ENCODE peak calls at places on chromosome 9, in ten cellular contexts. One of them, this sample, is unnamed.
A peak's percentile ranks its signal among the peaks of the same experiment; 100 is the strongest.

GRCh38 chr9:18438300-18438925 is 35.5 kb upstream of the ADAMTSL1 start:
- DNase-seq in uterus: peak; percentile 66
- DNase-seq in GM12864: no peak
- DNase-seq in ovary: peak; percentile 57
- DNase-seq in WTC11: peak; percentile 52
- DNase-seq in natural killer cell: no peak
- DNase-seq in endothelial cell: peak; percentile 22
- DNase-seq in RWPE1: no peak
- DNase-seq in cardiac fibroblast: peak; percentile 53
- DNase-seq in CD8-positive, alpha-beta T cell: no peak
- DNase-seq in this sample: no peak

GRCh38 chr9:122350577-122351355 is 20.1 kb upstream of the PTGS1 start:
- DNase-seq in cardiac fibroblast: peak; percentile 75
- DNase-seq in uterus: peak; percentile 80
- DNase-seq in endothelial cell: peak; percentile 92
- DNase-seq in ovary: peak; percentile 69
- DNase-seq in WTC11: peak; percentile 90
- DNase-seq in GM12864: no peak
- DNase-seq in natural killer cell: peak; percentile 78
- DNase-seq in CD8-positive, alpha-beta T cell: peak; percentile 73
- DNase-seq in RWPE1: peak; percentile 95
- DNase-seq in this sample: peak; percentile 95

GRCh38 chr9:131669234-131670172 is 70.4 kb downstream of the RAPGEF1 start:
- DNase-seq in uterus: no peak
- DNase-seq in endothelial cell: no peak
- DNase-seq in CD8-positive, alpha-beta T cell: no peak
- DNase-seq in WTC11: no peak
- DNase-seq in ovary: no peak
- DNase-seq in RWPE1: no peak
- DNase-seq in natural killer cell: no peak
- DNase-seq in GM12864: no peak
- DNase-seq in cardiac fibroblast: no peak
- DNase-seq in this sample: no peak

GRCh38 chr9:131736440-131736839 is 3.4 kb downstream of the RAPGEF1 start:
- DNase-seq in CD8-positive, alpha-beta T cell: no peak
- DNase-seq in endothelial cell: no peak
- DNase-seq in cardiac fibroblast: no peak
- DNase-seq in WTC11: no peak
- DNase-seq in RWPE1: no peak
- DNase-seq in natural killer cell: no peak
- DNase-seq in ovary: no peak
- DNase-seq in GM12864: no peak
- DNase-seq in uterus: no peak
- DNase-seq in this sample: no peak

GRCh38 chr9:27445057-27445990 is 78.8 kb upstream of the IFNK start:
- DNase-seq in ovary: no peak
- DNase-seq in CD8-positive, alpha-beta T cell: no peak
- DNase-seq in endothelial cell: no peak
- DNase-seq in natural killer cell: no peak
- DNase-seq in cardiac fibroblast: no peak
- DNase-seq in uterus: no peak
- DNase-seq in RWPE1: no peak
- DNase-seq in WTC11: no peak
- DNase-seq in GM12864: no peak
- DNase-seq in this sample: no peak

GRCh38 chr9:133252301-133252776 is 22.7 kb downstream of the ABO start:
- DNase-seq in uterus: peak; percentile 13
- DNase-seq in GM12864: no peak
- DNase-seq in RWPE1: peak; percentile 34
- DNase-seq in cardiac fibroblast: no peak
- DNase-seq in natural killer cell: no peak
- DNase-seq in CD8-positive, alpha-beta T cell: no peak
- DNase-seq in ovary: no peak
- DNase-seq in WTC11: no peak
- DNase-seq in endothelial cell: no peak
- DNase-seq in this sample: no peak

GRCh38 chr9:21153688-21154608 is 12.3 kb upstream of the IFNW1 start:
- DNase-seq in GM12864: no peak
- DNase-seq in ovary: no peak
- DNase-seq in CD8-positive, alpha-beta T cell: no peak
- DNase-seq in endothelial cell: peak; percentile 15
- DNase-seq in cardiac fibroblast: peak; percentile 48
- DNase-seq in uterus: no peak
- DNase-seq in WTC11: no peak
- DNase-seq in RWPE1: peak; percentile 45
- DNase-seq in natural killer cell: no peak
- DNase-seq in this sample: no peak

GRCh38 chr9:93708987-93709302 is 132.6 kb downstream of the PHF2 start:
- DNase-seq in cardiac fibroblast: no peak
- DNase-seq in RWPE1: no peak
- DNase-seq in GM12864: no peak
- DNase-seq in WTC11: no peak
- DNase-seq in ovary: no peak
- DNase-seq in CD8-positive, alpha-beta T cell: no peak
- DNase-seq in uterus: no peak
- DNase-seq in endothelial cell: no peak
- DNase-seq in natural killer cell: no peak
- DNase-seq in this sample: no peak

GRCh38 chr9:128244443-128245226 is 31.2 kb downstream of the GOLGA2 start:
- DNase-seq in RWPE1: no peak
- DNase-seq in uterus: peak; percentile 86
- DNase-seq in CD8-positive, alpha-beta T cell: no peak
- DNase-seq in ovary: peak; percentile 62
- DNase-seq in endothelial cell: no peak
- DNase-seq in GM12864: no peak
- DNase-seq in WTC11: peak; percentile 74
- DNase-seq in natural killer cell: no peak
- DNase-seq in cardiac fibroblast: peak; percentile 80
- DNase-seq in this sample: no peak

GRCh38 chr9:31608413-31608812 is 776.0 kb upstream of the ACO1 start:
- DNase-seq in WTC11: no peak
- DNase-seq in endothelial cell: no peak
- DNase-seq in CD8-positive, alpha-beta T cell: no peak
- DNase-seq in GM12864: no peak
- DNase-seq in uterus: no peak
- DNase-seq in cardiac fibroblast: peak; percentile 52
- DNase-seq in ovary: no peak
- DNase-seq in RWPE1: no peak
- DNase-seq in natural killer cell: no peak
- DNase-seq in this sample: no peak

GRCh38 chr9:120436937-120437592 is 142.9 kb downstream of the CDK5RAP2 start:
- DNase-seq in uterus: no peak
- DNase-seq in RWPE1: no peak
- DNase-seq in CD8-positive, alpha-beta T cell: no peak
- DNase-seq in ovary: no peak
- DNase-seq in endothelial cell: no peak
- DNase-seq in WTC11: no peak
- DNase-seq in natural killer cell: no peak
- DNase-seq in cardiac fibroblast: no peak
- DNase-seq in GM12864: no peak
- DNase-seq in this sample: no peak

GRCh38 chr9:96874947-96875459 is 20.7 kb upstream of the ZNF782 start:
- DNase-seq in uterus: no peak
- DNase-seq in natural killer cell: no peak
- DNase-seq in endothelial cell: no peak
- DNase-seq in ovary: no peak
- DNase-seq in RWPE1: peak; percentile 93
- DNase-seq in GM12864: peak; percentile 65
- DNase-seq in WTC11: no peak
- DNase-seq in CD8-positive, alpha-beta T cell: peak; percentile 83
- DNase-seq in cardiac fibroblast: peak; percentile 91
- DNase-seq in this sample: peak; percentile 75

GRCh38 chr9:130120832-130121231 is 51.4 kb upstream of the NCS1 start:
- DNase-seq in CD8-positive, alpha-beta T cell: no peak
- DNase-seq in GM12864: no peak
- DNase-seq in WTC11: no peak
- DNase-seq in ovary: no peak
- DNase-seq in endothelial cell: no peak
- DNase-seq in RWPE1: no peak
- DNase-seq in natural killer cell: no peak
- DNase-seq in uterus: no peak
- DNase-seq in cardiac fibroblast: no peak
- DNase-seq in this sample: no peak

GRCh38 chr9:93464395-93464794 is 11.0 kb upstream of the FAM120AOS start:
- DNase-seq in RWPE1: no peak
- DNase-seq in cardiac fibroblast: no peak
- DNase-seq in CD8-positive, alpha-beta T cell: no peak
- DNase-seq in GM12864: no peak
- DNase-seq in uterus: no peak
- DNase-seq in ovary: no peak
- DNase-seq in WTC11: no peak
- DNase-seq in endothelial cell: no peak
- DNase-seq in natural killer cell: no peak
- DNase-seq in this sample: no peak

DNA sequence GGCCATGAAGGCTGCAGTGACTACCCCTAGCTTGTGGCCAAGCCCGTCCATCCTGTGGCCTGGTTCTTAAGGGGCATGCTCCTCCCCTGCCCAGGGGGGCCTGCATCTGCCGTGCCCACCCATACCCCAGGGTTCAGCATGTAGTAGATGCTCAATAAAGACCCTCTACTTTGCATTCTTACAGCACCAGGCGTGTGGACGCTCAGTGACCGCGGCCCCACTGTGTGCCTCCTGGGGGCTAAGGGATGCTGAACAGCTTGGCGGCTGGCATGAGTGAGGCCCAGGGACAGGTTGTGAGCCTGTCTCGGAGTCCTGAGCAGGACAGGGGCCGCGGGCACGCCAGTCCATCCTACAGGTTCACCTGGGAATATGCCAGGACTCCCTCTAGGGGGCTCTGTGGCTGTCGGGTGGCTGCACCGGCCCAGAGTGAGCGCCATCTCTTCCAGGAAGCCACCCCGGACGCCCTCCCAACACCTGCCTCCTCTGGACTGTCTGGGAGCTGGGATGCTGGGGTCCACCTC is 9.1 kb downstream of the NOTCH1 start:
- DNase-seq in CD8-positive, alpha-beta T cell: no peak
- DNase-seq in RWPE1: no peak
- DNase-seq in endothelial cell: no peak
- DNase-seq in uterus: no peak
- DNase-seq in WTC11: no peak
- DNase-seq in GM12864: no peak
- DNase-seq in natural killer cell: no peak
- DNase-seq in ovary: no peak
- DNase-seq in cardiac fibroblast: no peak
- DNase-seq in this sample: no peak
- TF ChIP-seq CTCF in CD8-positive, alpha-beta T cell: no peak
- TF ChIP-seq CTCF in RWPE1: no peak
- TF ChIP-seq CTCF in endothelial cell: no peak
- TF ChIP-seq CTCF in uterus: no peak
- TF ChIP-seq CTCF in WTC11: no peak
- TF ChIP-seq CTCF in GM12864: peak; percentile 34
- TF ChIP-seq CTCF in natural killer cell: no peak
- TF ChIP-seq CTCF in ovary: no peak
- TF ChIP-seq CTCF in cardiac fibroblast: no peak
- TF ChIP-seq CTCF in this sample: no peak

DNA sequence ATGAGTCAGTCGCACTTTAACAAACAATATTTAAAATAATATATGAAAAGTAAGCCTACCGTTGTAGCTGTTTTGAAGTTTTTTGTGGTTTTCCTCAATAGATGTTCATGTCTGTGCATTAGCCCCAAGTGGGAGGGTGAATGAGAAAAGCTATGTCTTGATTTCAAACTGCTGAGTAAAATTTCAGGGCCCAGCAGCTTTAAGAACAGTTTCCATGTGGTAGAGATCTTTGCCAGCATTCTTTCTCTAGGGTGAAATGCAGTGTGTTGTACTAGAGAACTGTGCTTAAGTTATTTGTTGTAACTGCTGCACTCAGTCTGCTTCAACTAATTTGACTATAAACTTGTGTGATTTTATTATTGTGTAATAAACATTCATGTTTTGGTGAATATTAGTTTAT is at the start of gene OGN:
- DNase-seq in cardiac fibroblast: no peak
- DNase-seq in endothelial cell: no peak
- DNase-seq in WTC11: no peak
- DNase-seq in RWPE1: no peak
- DNase-seq in GM12864: no peak
- DNase-seq in natural killer cell: no peak
- DNase-seq in CD8-positive, alpha-beta T cell: no peak
- DNase-seq in uterus: no peak
- DNase-seq in ovary: no peak
- DNase-seq in this sample: no peak
- TF ChIP-seq CTCF in cardiac fibroblast: no peak
- TF ChIP-seq CTCF in endothelial cell: no peak
- TF ChIP-seq CTCF in WTC11: no peak
- TF ChIP-seq CTCF in RWPE1: no peak
- TF ChIP-seq CTCF in GM12864: no peak
- TF ChIP-seq CTCF in natural killer cell: no peak
- TF ChIP-seq CTCF in CD8-positive, alpha-beta T cell: no peak
- TF ChIP-seq CTCF in uterus: no peak
- TF ChIP-seq CTCF in ovary: no peak
- TF ChIP-seq CTCF in this sample: no peak

GRCh38 chr9:109198736-109199384 is 31.8 kb upstream of the FRRS1L start:
- DNase-seq in RWPE1: no peak
- DNase-seq in GM12864: no peak
- DNase-seq in uterus: no peak
- DNase-seq in CD8-positive, alpha-beta T cell: no peak
- DNase-seq in cardiac fibroblast: no peak
- DNase-seq in endothelial cell: no peak
- DNase-seq in natural killer cell: no peak
- DNase-seq in ovary: no peak
- DNase-seq in WTC11: no peak
- DNase-seq in this sample: no peak
- TF ChIP-seq CTCF in RWPE1: no peak
- TF ChIP-seq CTCF in GM12864: peak; percentile 53
- TF ChIP-seq CTCF in uterus: no peak
- TF ChIP-seq CTCF in CD8-positive, alpha-beta T cell: peak; percentile 15
- TF ChIP-seq CTCF in cardiac fibroblast: no peak
- TF ChIP-seq CTCF in endothelial cell: no peak
- TF ChIP-seq CTCF in natural killer cell: no peak
- TF ChIP-seq CTCF in ovary: no peak
- TF ChIP-seq CTCF in WTC11: peak; percentile 11
- TF ChIP-seq CTCF in this sample: no peak

DNA sequence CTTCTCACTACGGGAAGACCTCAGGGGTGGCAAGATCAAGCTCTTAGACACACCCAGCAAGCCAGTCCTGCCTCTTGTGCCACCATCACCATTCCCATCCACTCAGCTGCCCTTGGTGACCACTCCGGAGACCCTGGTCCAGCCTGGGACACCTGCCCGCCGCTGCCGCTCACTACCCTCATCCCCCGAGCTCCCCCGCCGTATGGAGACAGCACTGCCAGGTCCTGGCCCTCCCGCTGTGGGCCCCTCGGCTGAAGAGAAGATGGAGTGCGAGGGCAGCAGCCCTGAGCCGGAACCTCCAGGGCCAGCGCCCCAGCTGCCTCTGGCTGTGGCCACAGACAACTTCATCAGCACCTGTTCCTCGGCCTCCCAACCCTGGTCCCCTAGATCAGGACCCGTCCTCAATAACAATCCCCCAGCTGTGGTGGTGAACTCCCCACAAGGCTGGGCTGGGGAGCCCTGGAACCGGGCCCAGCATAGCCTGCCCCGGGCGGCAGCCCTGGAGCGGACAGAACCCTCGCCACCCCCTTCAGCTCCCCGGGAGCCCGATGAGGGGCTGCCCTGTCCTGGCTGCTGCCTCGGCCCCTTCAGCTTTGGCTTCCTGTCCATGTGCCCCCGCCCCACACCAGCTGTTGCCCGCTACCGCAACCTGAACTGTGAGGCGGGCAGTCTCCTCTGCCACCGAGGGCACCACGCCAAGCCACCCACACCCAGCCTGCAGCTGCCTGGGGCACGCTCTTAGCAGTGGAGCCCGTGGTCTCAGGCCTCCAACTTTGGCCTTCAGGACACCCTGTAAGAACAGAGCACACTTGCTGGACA is 4.1 kb downstream of the TESK1 start:
- DNase-seq in GM12864: no peak
- DNase-seq in uterus: peak; percentile 16
- DNase-seq in endothelial cell: no peak
- DNase-seq in CD8-positive, alpha-beta T cell: no peak
- DNase-seq in WTC11: no peak
- DNase-seq in natural killer cell: no peak
- DNase-seq in ovary: no peak
- DNase-seq in RWPE1: no peak
- DNase-seq in cardiac fibroblast: no peak
- DNase-seq in this sample: peak; percentile 75
- TF ChIP-seq CTCF in GM12864: no peak
- TF ChIP-seq CTCF in uterus: no peak
- TF ChIP-seq CTCF in endothelial cell: no peak
- TF ChIP-seq CTCF in CD8-positive, alpha-beta T cell: no peak
- TF ChIP-seq CTCF in WTC11: no peak
- TF ChIP-seq CTCF in natural killer cell: no peak
- TF ChIP-seq CTCF in ovary: no peak
- TF ChIP-seq CTCF in RWPE1: no peak
- TF ChIP-seq CTCF in cardiac fibroblast: no peak
- TF ChIP-seq CTCF in this sample: no peak

This sample was measured in pancreas.